ENCODE peak calls at places on chromosomes 16 and 17, in four cellular contexts. X is fibroblast of the aortic adventitia; P is activated CD4-positive, alpha-beta T cell treated with anti-CD3 and anti-CD28 coated beads, Interleukin-2, amount 50 U/mL, for 1 hour; S is HEK293T. A is an unnamed sample.

GRCh38 chr17:34654276-34654675 is 74.9 kb downstream of the TMEM132E start:
- DNase-seq in X (no peak), P (no peak), S (no peak), A (no peak)

GRCh38 chr16:27822529-27823437 is 240.7 kb downstream of the GSG1L start:
- DNase-seq in X (no peak), P (no peak), S (no peak), A (no peak)

GRCh38 chr17:81831957-81832607 is 1.0 kb downstream of the MCRIP1 start:
- DNase-seq in X (peak), P (peak), S (no peak), A (peak)

GRCh38 chr17:48219605-48220004 is 112.0 kb downstream of the SNX11 start:
- DNase-seq in X (no peak), P (no peak), S (no peak), A (no peak)

GRCh38 chr17:78995761-78996451 is 13.7 kb downstream of the CANT1 start:
- DNase-seq in X (no peak), P (no peak), S (no peak), A (no peak)

GRCh38 chr16:89060207-89060794 is 33.4 kb upstream of the ACSF3 start:
- DNase-seq in X (no peak), P (no peak), S (no peak), A (no peak)

GRCh38 chr16:19809121-19809635 is 75.5 kb downstream of the GPRC5B start:
- DNase-seq in X (no peak), P (no peak), S (no peak), A (peak)

GRCh38 chr17:28475151-28475900 is 1.9 kb downstream of the SLC13A2 start:
- DNase-seq in X (no peak), P (no peak), S (no peak), A (no peak)

GRCh38 chr17:61380217-61380835 is 19.3 kb upstream of the TBX2 start:
- DNase-seq in X (no peak), P (no peak), S (no peak), A (no peak)

GRCh38 chr17:9023389-9024210 is 2.3 kb downstream of the NTN1 start:
- DNase-seq in X (no peak), P (no peak), S (no peak), A (no peak)

GRCh38 chr16:56643080-56643778 is 4.8 kb downstream of the MT1A start:
- DNase-seq in X (peak), P (peak), S (no peak), A (peak)

A was measured in astrocyte.